ENCODE peak calls at places on chromosomes 12 and 14, in four cellular contexts. R is RWPE1; N is LHCN-M2; O is stimulated activated CD8-positive, alpha-beta memory T cell treated with anti-CD3 and anti-CD28 coated beads, Interleukin-2, amount 100 ng/mL, for 48 hours. D is an unnamed sample.

GRCh38 chr12:15154108-15154507 is 67.1 kb downstream of the RERG start:
- DNase-seq in R (no peak), N (no peak), O (no peak), D (no peak)

GRCh38 chr14:61351457-61351856 is 30.1 kb downstream of the PRKCH start:
- DNase-seq in R (no peak), O (no peak), N (no peak), D (no peak)

GRCh38 chr12:107134558-107134957 is 41.2 kb upstream of the CRY1 start:
- DNase-seq in R (no peak), N (peak), O (peak), D (peak)

GRCh38 chr12:8108808-8109398 is 14.5 kb upstream of the CLEC4A start:
- DNase-seq in R (peak), O (peak), N (peak), D (peak)

GRCh38 chr12:67077617-67078016 is 191.5 kb upstream of the CAND1 start:
- DNase-seq in R (peak), N (peak), O (no peak), D (no peak)

GRCh38 chr14:81927069-81927468 is 393.4 kb upstream of the SEL1L start:
- DNase-seq in R (no peak), O (no peak), N (no peak), D (no peak)

GRCh38 chr14:51293149-51293925 is 53.3 kb downstream of the TMX1 start:
- DNase-seq in R (no peak), O (no peak), N (peak), D (no peak)

GRCh38 chr12:101277443-101277842 is 2.5 kb upstream of the UTP20 start:
- DNase-seq in O (no peak), R (no peak), N (no peak), D (no peak)

GRCh38 chr14:96304956-96305355 is 48.9 kb downstream of the BDKRB1 start:
- DNase-seq in O (no peak), R (peak), N (no peak), D (peak)

GRCh38 chr14:61454545-61454944 is 133.2 kb downstream of the PRKCH start:
- DNase-seq in R (no peak), N (no peak), O (no peak), D (no peak)

GRCh38 chr12:99372257-99372933 is 275.2 kb upstream of the GARIN6 start:
- DNase-seq in R (no peak), N (peak), O (no peak), D (no peak)

GRCh38 chr12:6092784-6093722 is 31.4 kb downstream of the VWF start:
- DNase-seq in O (no peak), R (peak), N (peak), D (peak)

GRCh38 chr14:76701981-76702380 is 59.3 kb upstream of the VASH1 start:
- DNase-seq in R (no peak), O (no peak), N (no peak), D (no peak)

GRCh38 chr12:65121956-65122469 is 908 bp upstream of the WIF1 start:
- DNase-seq in O (no peak), R (no peak), N (no peak), D (no peak)

GRCh38 chr14:68948686-68949085 is 30.4 kb downstream of the ACTN1 start:
- DNase-seq in N (peak), O (no peak), R (no peak), D (no peak)